ENCODE peak calls at places on chromosomes 16 and 17, in five cellular contexts. One of them, this sample, is unnamed.

GRCh38 chr16:78257376-78257728 is 157.9 kb downstream of the WWOX start:
- DNase-seq in mammary epithelial cell: no peak
- DNase-seq in thyroid gland: no peak
- DNase-seq in foreskin fibroblast: no peak
- DNase-seq in lung: no peak
- DNase-seq in this sample: no peak

GRCh38 chr17:80871341-80871740 is 120.3 kb upstream of the CHMP6 start:
- DNase-seq in mammary epithelial cell: no peak
- DNase-seq in thyroid gland: no peak
- DNase-seq in foreskin fibroblast: no peak
- DNase-seq in lung: no peak
- DNase-seq in this sample: no peak

GRCh38 chr16:48350716-48351115 is 34.5 kb downstream of the SIAH1 start:
- DNase-seq in mammary epithelial cell: peak; percentile 56
- DNase-seq in thyroid gland: no peak
- DNase-seq in foreskin fibroblast: no peak
- DNase-seq in lung: no peak
- DNase-seq in this sample: no peak

GRCh38 chr17:5499790-5500189 is 13.4 kb downstream of the MIS12 start:
- DNase-seq in mammary epithelial cell: no peak
- DNase-seq in thyroid gland: no peak
- DNase-seq in foreskin fibroblast: no peak
- DNase-seq in lung: no peak
- DNase-seq in this sample: no peak

GRCh38 chr16:67764153-67764552 is 42.2 kb downstream of the RANBP10 start:
- DNase-seq in mammary epithelial cell: no peak
- DNase-seq in thyroid gland: no peak
- DNase-seq in foreskin fibroblast: no peak
- DNase-seq in lung: no peak
- DNase-seq in this sample: no peak

GRCh38 chr17:76107507-76107906 is 3.9 kb upstream of the EXOC7 start:
- DNase-seq in mammary epithelial cell: no peak
- DNase-seq in thyroid gland: no peak
- DNase-seq in foreskin fibroblast: no peak
- DNase-seq in lung: no peak
- DNase-seq in this sample: peak; percentile 34

GRCh38 chr16:70388281-70388680 is 41.6 kb downstream of the DDX19A start:
- DNase-seq in mammary epithelial cell: no peak
- DNase-seq in thyroid gland: no peak
- DNase-seq in foreskin fibroblast: no peak
- DNase-seq in lung: no peak
- DNase-seq in this sample: no peak

GRCh38 chr17:82213251-82214011 is 789 bp upstream of the CCDC57 start:
- DNase-seq in mammary epithelial cell: peak; percentile 66
- DNase-seq in thyroid gland: peak; percentile 50
- DNase-seq in foreskin fibroblast: peak; percentile 85
- DNase-seq in lung: no peak
- DNase-seq in this sample: peak; percentile 79

GRCh38 chr16:77962689-77963088 is 59.7 kb upstream of the CLEC3A start:
- DNase-seq in mammary epithelial cell: no peak
- DNase-seq in thyroid gland: no peak
- DNase-seq in foreskin fibroblast: no peak
- DNase-seq in lung: no peak
- DNase-seq in this sample: no peak

GRCh38 chr16:24255446-24256352 is at the start of gene CACNG3:
- DNase-seq in mammary epithelial cell: peak; percentile 9
- DNase-seq in thyroid gland: peak; percentile 7
- DNase-seq in foreskin fibroblast: no peak
- DNase-seq in lung: no peak
- DNase-seq in this sample: peak; percentile 47

GRCh38 chr17:1069847-1070246 is 72.9 kb downstream of the TIMM22 start:
- DNase-seq in mammary epithelial cell: no peak
- DNase-seq in thyroid gland: no peak
- DNase-seq in foreskin fibroblast: no peak
- DNase-seq in lung: no peak
- DNase-seq in this sample: no peak

GRCh38 chr16:70018254-70018653 is 67.1 kb downstream of the CLEC18A start:
- DNase-seq in mammary epithelial cell: peak; percentile 27
- DNase-seq in thyroid gland: no peak
- DNase-seq in foreskin fibroblast: peak; percentile 4
- DNase-seq in lung: no peak
- DNase-seq in this sample: peak; percentile 6

GRCh38 chr16:80459331-80459777 is 81.4 kb upstream of the DYNLRB2 start:
- DNase-seq in mammary epithelial cell: no peak
- DNase-seq in thyroid gland: no peak
- DNase-seq in foreskin fibroblast: no peak
- DNase-seq in lung: no peak
- DNase-seq in this sample: no peak

GRCh38 chr16:30183961-30184429 is 593 bp downstream of the CORO1A start:
- DNase-seq in mammary epithelial cell: no peak
- DNase-seq in thyroid gland: peak; percentile 11
- DNase-seq in foreskin fibroblast: no peak
- DNase-seq in lung: peak; percentile 57
- DNase-seq in this sample: no peak

GRCh38 chr17:42830971-42831370 is 2.2 kb upstream of the PSME3 start:
- DNase-seq in mammary epithelial cell: no peak
- DNase-seq in thyroid gland: no peak
- DNase-seq in foreskin fibroblast: no peak
- DNase-seq in lung: no peak
- DNase-seq in this sample: no peak

GRCh38 chr17:56292010-56292409 is 138.7 kb downstream of the ANKFN1 start:
- DNase-seq in mammary epithelial cell: peak; percentile 73
- DNase-seq in thyroid gland: no peak
- DNase-seq in foreskin fibroblast: peak; percentile 73
- DNase-seq in lung: no peak
- DNase-seq in this sample: peak; percentile 71

GRCh38 chr17:21392257-21392656 is 16.1 kb downstream of the KCNJ12 start:
- DNase-seq in mammary epithelial cell: no peak
- DNase-seq in thyroid gland: no peak
- DNase-seq in foreskin fibroblast: no peak
- DNase-seq in lung: no peak
- DNase-seq in this sample: no peak
- TF ChIP-seq CTCF in mammary epithelial cell: no peak
- TF ChIP-seq CTCF in thyroid gland: no peak
- TF ChIP-seq CTCF in foreskin fibroblast: no peak
- TF ChIP-seq CTCF in lung: no peak
- TF ChIP-seq CTCF in this sample: no peak

DNA sequence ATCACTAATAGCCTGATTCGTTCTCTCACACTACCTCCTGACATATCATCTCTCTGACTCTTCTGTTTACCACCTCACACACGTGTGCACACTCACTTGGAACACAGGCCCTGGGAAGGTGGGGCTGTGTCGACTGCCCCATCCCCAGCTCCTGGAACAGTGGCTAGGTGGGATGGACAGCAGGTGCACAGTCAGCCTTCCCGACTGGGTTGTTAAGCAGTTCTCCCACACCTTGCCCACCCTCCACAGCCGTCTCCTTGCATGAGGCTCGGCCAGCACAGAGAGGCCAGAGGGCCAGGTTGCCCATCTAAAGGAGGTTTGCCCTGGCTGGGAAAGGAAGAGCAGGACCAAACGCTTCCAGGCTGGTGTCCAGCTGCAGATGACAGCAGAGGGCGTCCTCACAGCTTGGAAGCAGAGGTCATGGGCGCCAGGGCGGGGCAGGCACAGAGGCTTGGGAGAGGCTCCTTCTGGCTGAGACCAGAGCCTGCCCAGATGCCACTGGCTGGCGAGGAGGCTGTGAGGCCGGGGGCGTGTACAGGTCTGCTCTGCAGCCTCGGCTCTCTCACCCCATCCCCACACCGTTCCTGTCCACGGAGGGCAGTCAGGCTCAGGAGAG is 92.8 kb downstream of the AMFR start:
- DNase-seq in mammary epithelial cell: peak; percentile 54
- DNase-seq in thyroid gland: peak; percentile 76
- DNase-seq in foreskin fibroblast: peak; percentile 60
- DNase-seq in lung: peak; percentile 46
- DNase-seq in this sample: peak; percentile 88
- TF ChIP-seq CTCF in mammary epithelial cell: peak; percentile 7
- TF ChIP-seq CTCF in thyroid gland: peak; percentile 27
- TF ChIP-seq CTCF in foreskin fibroblast: peak; percentile 48
- TF ChIP-seq CTCF in lung: no peak
- TF ChIP-seq CTCF in this sample: peak; percentile 70

DNA sequence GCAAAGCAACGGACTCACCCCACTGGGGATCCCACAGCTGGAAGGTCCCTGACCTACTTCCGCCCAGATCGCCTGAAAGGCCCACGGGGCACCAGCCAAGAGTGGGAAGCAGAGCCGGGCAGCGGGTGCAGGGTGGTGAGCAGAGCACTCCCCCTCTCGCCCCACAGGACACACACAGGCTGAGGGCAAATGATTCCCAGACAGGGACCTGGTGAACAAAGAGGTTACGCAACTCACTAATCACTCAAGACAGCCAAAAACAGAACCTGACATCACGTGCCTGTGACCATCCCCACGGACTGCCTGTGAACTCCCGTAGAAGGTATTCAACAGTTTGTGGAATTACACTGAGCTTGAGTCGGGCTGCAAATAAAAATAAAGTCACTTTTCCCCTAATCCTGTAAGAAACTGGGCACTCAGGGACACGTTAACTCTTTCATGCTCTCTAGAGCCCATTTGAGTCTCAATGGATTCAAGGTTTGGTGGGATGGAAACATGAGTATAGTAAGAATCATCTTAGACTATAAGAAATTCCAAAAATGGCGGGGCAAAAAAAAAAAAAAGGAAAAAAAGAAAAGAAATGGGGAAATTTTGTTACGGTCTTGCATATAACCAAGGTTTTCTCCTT is 396.1 kb downstream of the SOX9 start:
- DNase-seq in mammary epithelial cell: no peak
- DNase-seq in thyroid gland: peak; percentile 37
- DNase-seq in foreskin fibroblast: no peak
- DNase-seq in lung: no peak
- DNase-seq in this sample: peak; percentile 48
- TF ChIP-seq CTCF in mammary epithelial cell: no peak
- TF ChIP-seq CTCF in thyroid gland: no peak
- TF ChIP-seq CTCF in foreskin fibroblast: no peak
- TF ChIP-seq CTCF in lung: no peak
- TF ChIP-seq CTCF in this sample: no peak

GRCh38 chr16:11587643-11588247 is 1.0 kb upstream of the LITAF start:
- DNase-seq in mammary epithelial cell: no peak
- DNase-seq in thyroid gland: no peak
- DNase-seq in foreskin fibroblast: no peak
- DNase-seq in lung: no peak
- DNase-seq in this sample: no peak

GRCh38 chr16:11588321-11589244 is 1.9 kb upstream of the LITAF start:
- DNase-seq in mammary epithelial cell: no peak
- DNase-seq in thyroid gland: no peak
- DNase-seq in foreskin fibroblast: no peak
- DNase-seq in lung: no peak
- DNase-seq in this sample: no peak

GRCh38 chr16:11585460-11586374 is 1.0 kb downstream of the LITAF start:
- DNase-seq in mammary epithelial cell: peak; percentile 33
- DNase-seq in thyroid gland: peak; percentile 56
- DNase-seq in foreskin fibroblast: no peak
- DNase-seq in lung: no peak
- DNase-seq in this sample: peak; percentile 34

GRCh38 chr16:11586375-11586855 is 304 bp downstream of the LITAF start:
- DNase-seq in mammary epithelial cell: no peak
- DNase-seq in thyroid gland: no peak
- DNase-seq in foreskin fibroblast: no peak
- DNase-seq in lung: no peak
- DNase-seq in this sample: peak; percentile 33

DNA sequence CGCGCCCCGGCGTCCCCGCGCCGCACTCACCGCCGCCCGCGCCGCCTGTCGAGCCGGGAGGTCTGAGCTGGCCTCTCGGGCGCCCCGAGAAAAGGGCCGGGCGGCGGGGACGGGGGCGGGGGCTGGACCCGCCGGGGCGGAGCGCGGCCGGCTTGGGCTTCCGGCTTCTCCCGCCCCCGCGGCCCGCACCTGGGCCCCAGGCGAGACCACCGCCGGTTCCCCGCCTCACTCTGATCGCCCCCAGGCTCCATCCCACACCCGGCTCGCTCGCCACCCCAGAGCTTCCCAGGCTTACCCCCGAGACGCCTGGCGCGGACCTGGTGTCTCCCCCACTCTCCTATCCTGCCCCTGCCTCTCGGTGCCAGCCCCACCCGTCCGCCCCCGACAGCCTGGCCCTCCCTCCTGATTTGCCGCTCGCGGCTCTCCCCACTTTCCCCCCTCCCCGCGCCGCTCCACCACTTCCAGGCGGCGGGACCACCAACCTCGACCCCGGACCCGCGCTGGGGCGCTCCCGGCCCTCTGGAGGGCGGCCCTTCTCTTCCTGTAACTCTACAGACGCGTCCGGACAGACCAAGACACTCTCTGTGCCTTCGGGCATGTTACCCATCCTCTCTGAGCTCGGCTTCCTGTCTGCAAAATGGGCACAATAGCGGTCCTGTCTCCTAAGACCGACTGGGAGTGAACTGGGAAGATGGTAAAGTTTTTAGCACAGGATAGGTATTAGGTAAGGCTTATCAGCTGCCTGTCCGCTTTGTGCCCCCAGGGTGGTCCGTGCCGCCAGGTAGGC is at the start of gene LITAF:
- DNase-seq in mammary epithelial cell: peak; percentile 74
- DNase-seq in thyroid gland: peak; percentile 71
- DNase-seq in foreskin fibroblast: peak; percentile 57
- DNase-seq in lung: peak; percentile 57
- DNase-seq in this sample: peak; percentile 66
- TF ChIP-seq CTCF in mammary epithelial cell: no peak
- TF ChIP-seq CTCF in thyroid gland: no peak
- TF ChIP-seq CTCF in foreskin fibroblast: no peak
- TF ChIP-seq CTCF in lung: no peak
- TF ChIP-seq CTCF in this sample: no peak

DNA sequence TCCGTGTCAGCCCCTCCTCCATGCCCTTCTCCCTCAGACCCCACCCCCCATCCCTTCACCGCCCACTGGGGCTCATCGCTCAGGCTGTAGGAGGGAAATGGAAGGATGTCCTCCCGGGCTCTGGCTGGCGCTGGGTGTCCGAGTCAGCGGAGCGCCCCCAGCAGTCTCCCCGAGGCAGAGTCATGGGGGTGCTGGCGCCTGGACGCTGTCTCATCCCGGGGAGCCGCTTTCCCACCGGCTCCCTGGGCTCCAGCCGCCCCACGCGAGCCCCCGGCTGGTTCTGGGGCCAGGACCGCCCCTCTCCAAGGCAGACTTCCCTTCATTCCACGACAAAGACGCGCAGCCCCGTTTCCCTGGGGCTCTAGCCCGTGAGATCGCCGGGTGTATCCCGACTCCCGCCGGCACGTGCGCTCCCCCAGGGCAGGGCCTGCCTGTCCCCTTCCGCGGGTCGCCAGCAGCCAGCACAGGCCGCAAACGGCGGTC is 398 bp upstream of the ANTKMT start:
- DNase-seq in mammary epithelial cell: no peak
- DNase-seq in thyroid gland: peak; percentile 30
- DNase-seq in foreskin fibroblast: peak; percentile 75
- DNase-seq in lung: no peak
- DNase-seq in this sample: peak; percentile 53
- TF ChIP-seq CTCF in mammary epithelial cell: no peak
- TF ChIP-seq CTCF in thyroid gland: no peak
- TF ChIP-seq CTCF in foreskin fibroblast: peak; percentile 31
- TF ChIP-seq CTCF in lung: no peak
- TF ChIP-seq CTCF in this sample: peak; percentile 17